ENCODE peak calls at places on chromosomes 6 and 20, in ten cellular contexts. G is hepatic stellate cell; N is SHP77; D is lung microvascular endothelial cell; U is activated T-helper 1 cell treated with anti-CD3 and anti-CD28 coated beads, Interleukin-2, amount 50 U/mL, for 16 hours; V is iPS-NIHi11; X is AG09309; S is fibroblast of pulmonary artery; M is NCI-H446 treated with DMSO at 0.1 percent for 48 hours; O is PC-9. J is an unnamed sample.

GRCh38 chr6:139744038-139744437 is 369.6 kb upstream of the CITED2 start:
- DNase-seq in G (no peak), O (peak), N (no peak), V (no peak), X (no peak), D (no peak), S (no peak), U (no peak), M (no peak), J (no peak)

GRCh38 chr6:146700078-146700686 is 101.4 kb downstream of the ADGB start:
- DNase-seq in O (peak), N (peak), V (peak), U (no peak), X (peak), G (peak), M (peak), S (peak), D (peak), J (peak)

GRCh38 chr6:46961248-46961647 is 39.5 kb upstream of the ADGRF5 start:
- DNase-seq in G (no peak), S (no peak), N (no peak), D (no peak), V (no peak), O (no peak), X (no peak), U (no peak), M (no peak), J (no peak)

GRCh38 chr6:47235964-47236760 is 73.5 kb downstream of the TNFRSF21 start:
- DNase-seq in U (no peak), O (no peak), S (no peak), N (peak), V (no peak), D (no peak), X (no peak), M (no peak), G (no peak), J (no peak)

GRCh38 chr20:1160991-1161390 is 23.8 kb downstream of the TMEM74B start:
- DNase-seq in S (no peak), D (no peak), N (no peak), U (no peak), O (no peak), V (no peak), M (no peak), X (no peak), G (no peak), J (no peak)

GRCh38 chr6:133888931-133889556 is at the start of gene TCF21:
- DNase-seq in S (peak), V (peak), M (no peak), N (no peak), O (no peak), D (no peak), G (peak), U (no peak), X (no peak), J (no peak)

GRCh38 chr6:113888493-113888892 is 31.3 kb downstream of the MARCKS start:
- DNase-seq in O (peak), V (no peak), M (no peak), U (no peak), S (no peak), N (no peak), D (no peak), X (no peak), G (no peak), J (no peak)

GRCh38 chr20:44526129-44526528 is 4.3 kb upstream of the SERINC3 start:
- DNase-seq in N (no peak), V (no peak), X (no peak), G (no peak), U (no peak), M (no peak), D (no peak), O (peak), S (peak), J (peak)

GRCh38 chr6:41555326-41556300 is 9.4 kb downstream of the FOXP4 start:
- DNase-seq in G (no peak), D (no peak), X (no peak), U (no peak), M (no peak), S (no peak), N (no peak), O (no peak), V (no peak), J (no peak)

GRCh38 chr20:19932170-19932667 is 84.9 kb upstream of the NAA20 start:
- DNase-seq in N (no peak), D (peak), M (no peak), O (no peak), U (no peak), G (peak), X (peak), S (peak), V (no peak), J (peak)

GRCh38 chr6:43983632-43984031 is 143.6 kb downstream of the MRPL14 start:
- DNase-seq in O (no peak), G (no peak), N (no peak), S (no peak), U (no peak), D (no peak), X (no peak), V (no peak), M (no peak), J (no peak)

GRCh38 chr6:167311286-167311685 is 13.6 kb upstream of the TTLL2 start:
- DNase-seq in S (no peak), G (no peak), O (no peak), D (no peak), N (no peak), U (no peak), V (no peak), M (no peak), X (no peak), J (no peak)

GRCh38 chr20:10855031-10855430 is 181.2 kb upstream of the JAG1 start:
- DNase-seq in X (no peak), G (no peak), U (no peak), O (no peak), N (no peak), V (no peak), D (no peak), M (no peak), S (peak), J (peak)

J was measured in skeletal muscle cell.